ENCODE peak calls at places on chromosomes 13 and 19, in ten cellular contexts. R, L, X, A, E, F, B, M, N and Z are unnamed samples.

GRCh38 chr19:5131031-5131865 is 162.3 kb downstream of the KDM4B start:
- DNase-seq in R (no peak), L (no peak), X (no peak), A (no peak), E (no peak), F (no peak), B (no peak), M (no peak), N (no peak), Z (no peak)

GRCh38 chr13:91747164-91747563 is 348.7 kb downstream of the GPC5 start:
- DNase-seq in R (no peak), L (no peak), X (no peak), A (no peak), E (no peak), F (no peak), B (no peak), M (no peak), N (no peak), Z (no peak)

GRCh38 chr19:4913996-4914735 is 4.9 kb downstream of the UHRF1 start:
- DNase-seq in R (no peak), L (no peak), X (no peak), A (no peak), E (no peak), F (peak; percentile 8), B (no peak), M (no peak), N (no peak), Z (no peak)

GRCh38 chr13:49749852-49750251 is 42.6 kb downstream of the KPNA3 start:
- DNase-seq in R (peak; percentile 41), L (no peak), X (no peak), A (no peak), E (no peak), F (no peak), B (no peak), M (no peak), N (no peak), Z (no peak)

GRCh38 chr13:112791662-112792440 is 102.0 kb downstream of the ATP11A start:
- DNase-seq in R (no peak), L (no peak), X (no peak), A (no peak), E (no peak), F (no peak), B (no peak), M (no peak), N (no peak), Z (no peak)

GRCh38 chr19:4567584-4568071 is 8.1 kb upstream of the SEMA6B start:
- DNase-seq in R (no peak), L (peak; percentile 71), X (peak; percentile 64), A (no peak), E (no peak), F (peak; percentile 29), B (peak; percentile 61), M (no peak), N (no peak), Z (no peak)

GRCh38 chr19:12140545-12141404 is 625 bp upstream of the ZNF20 start:
- DNase-seq in R (peak; percentile 71), L (peak; percentile 87), X (peak; percentile 89), A (peak; percentile 23), E (peak; percentile 33), F (peak; percentile 77), B (peak; percentile 90), M (peak; percentile 25), N (peak; percentile 55), Z (peak; percentile 77)

GRCh38 chr19:54415208-54415900 is at the start of gene TTYH1:
- DNase-seq in R (no peak), L (no peak), X (no peak), A (no peak), E (no peak), F (no peak), B (no peak), M (no peak), N (no peak), Z (no peak)

GRCh38 chr13:26646603-26647002 is 89.1 kb downstream of the WASF3 start:
- DNase-seq in R (no peak), L (no peak), X (no peak), A (no peak), E (no peak), F (no peak), B (no peak), M (no peak), N (no peak), Z (no peak)

GRCh38 chr13:28657784-28658538 is 969 bp upstream of the POMP start:
- DNase-seq in R (peak; percentile 14), L (no peak), X (no peak), A (no peak), E (no peak), F (peak; percentile 16), B (peak; percentile 23), M (no peak), N (no peak), Z (no peak)

GRCh38 chr19:52786078-52786463 is 520 bp downstream of the ZNF600 start:
- DNase-seq in R (peak; percentile 22), L (peak; percentile 15), X (peak; percentile 15), A (no peak), E (no peak), F (no peak), B (no peak), M (no peak), N (no peak), Z (peak; percentile 8)

GRCh38 chr13:24217601-24218281 is 57.2 kb downstream of the SPATA13 start:
- DNase-seq in R (no peak), L (no peak), X (no peak), A (no peak), E (no peak), F (no peak), B (no peak), M (no peak), N (no peak), Z (no peak)

GRCh38 chr13:40440990-40441820 is 225.2 kb downstream of the FOXO1 start:
- DNase-seq in R (no peak), L (peak; percentile 86), X (peak; percentile 88), A (no peak), E (no peak), F (no peak), B (no peak), M (no peak), N (peak; percentile 8), Z (peak; percentile 44)

GRCh38 chr13:48746816-48747215 is 93.1 kb downstream of the CYSLTR2 start:
- DNase-seq in R (no peak), L (no peak), X (no peak), A (no peak), E (no peak), F (no peak), B (no peak), M (no peak), N (no peak), Z (no peak)

GRCh38 chr19:33063356-33064116 is 1.2 kb downstream of the RHPN2 start:
- DNase-seq in R (no peak), L (no peak), X (no peak), A (no peak), E (no peak), F (peak; percentile 11), B (peak; percentile 60), M (no peak), N (no peak), Z (peak; percentile 20)

GRCh38 chr19:47495478-47496372 is 11.7 kb upstream of the KPTN start:
- DNase-seq in R (no peak), L (no peak), X (no peak), A (no peak), E (no peak), F (no peak), B (no peak), M (no peak), N (no peak), Z (no peak)
- TF ChIP-seq CTCF in R (no peak), L (no peak), X (no peak), A (no peak), E (no peak), F (no peak), B (no peak), M (no peak), N (no peak), Z (no peak)

DNA sequence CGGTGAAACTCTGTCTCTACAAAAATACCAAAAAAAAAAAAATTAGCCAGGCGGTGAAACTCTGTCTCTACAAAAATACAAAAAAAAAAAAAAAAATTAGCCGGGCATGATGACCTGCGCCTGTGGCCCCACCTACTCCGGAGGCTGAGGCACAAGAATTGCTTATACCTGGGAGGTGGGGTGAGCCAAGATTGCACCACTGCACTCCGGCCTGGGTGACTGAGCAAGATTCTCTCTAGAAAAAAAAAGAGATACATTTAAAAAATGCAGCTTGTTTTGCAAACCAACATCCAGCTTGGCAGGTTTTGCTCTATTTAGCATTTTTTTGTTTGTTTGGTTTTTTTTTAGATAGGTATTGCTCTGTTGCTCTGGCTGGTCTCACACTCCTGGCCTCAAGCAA is 6.7 kb upstream of the PGPEP1 start:
- DNase-seq in R (peak; percentile 33), L (no peak), X (no peak), A (no peak), E (no peak), F (no peak), B (no peak), M (no peak), N (no peak), Z (no peak)
- TF ChIP-seq CTCF in R (no peak), L (no peak), X (no peak), A (no peak), E (no peak), F (no peak), B (no peak), M (no peak), N (no peak), Z (no peak)

GRCh38 chr19:43532962-43533545 is at the start of gene ZNF575:
- DNase-seq in R (peak; percentile 91), L (peak; percentile 86), X (peak; percentile 93), A (peak; percentile 79), E (peak; percentile 75), F (peak; percentile 90), B (peak; percentile 97), M (peak; percentile 79), N (peak; percentile 84), Z (peak; percentile 82)
- TF ChIP-seq CTCF in R (no peak), L (no peak), X (no peak), A (no peak), E (no peak), F (peak; percentile 23), B (no peak), M (no peak), N (no peak), Z (no peak)

GRCh38 chr19:18252370-18252717 is 21.9 kb downstream of the IQCN start:
- DNase-seq in R (no peak), L (no peak), X (no peak), A (no peak), E (no peak), F (no peak), B (no peak), M (no peak), N (no peak), Z (no peak)

GRCh38 chr19:18253130-18253529 is 21.1 kb downstream of the IQCN start:
- DNase-seq in R (no peak), L (no peak), X (no peak), A (no peak), E (no peak), F (no peak), B (no peak), M (no peak), N (no peak), Z (no peak)

GRCh38 chr19:18253716-18254115 is 20.5 kb downstream of the IQCN start:
- DNase-seq in R (peak; percentile 75), L (no peak), X (no peak), A (no peak), E (no peak), F (no peak), B (no peak), M (no peak), N (no peak), Z (peak; percentile 48)

GRCh38 chr19:18257503-18258470 is 16.5 kb downstream of the IQCN start:
- DNase-seq in R (no peak), L (no peak), X (no peak), A (no peak), E (no peak), F (no peak), B (no peak), M (no peak), N (no peak), Z (no peak)

GRCh38 chr19:18254546-18255500 is 19.4 kb downstream of the IQCN start:
- DNase-seq in R (no peak), L (no peak), X (no peak), A (no peak), E (no peak), F (no peak), B (no peak), M (no peak), N (no peak), Z (no peak)
- TF ChIP-seq CTCF in R (peak; percentile 54), L (no peak), X (no peak), A (no peak), E (peak; percentile 57), F (peak; percentile 26), B (no peak), M (peak; percentile 5), N (no peak), Z (peak; percentile 14)